ENCODE peak calls at places on chromosomes 4 and X, in four cellular contexts. G is NCI-H1436, S is left colon, A is heart right ventricle. Y is an unnamed sample.

GRCh38 chrX:19758536-19758935 is 128.9 kb downstream of the SH3KBP1 start:
- DNase-seq in G (no peak), S (no peak), A (no peak), Y (no peak)

GRCh38 chr4:121455285-121455684 is 74.5 kb upstream of the QRFPR start:
- DNase-seq in G (no peak), S (no peak), A (no peak), Y (no peak)

GRCh38 chr4:139452000-139452399 is 1.9 kb upstream of the RAB33B start:
- DNase-seq in G (no peak), S (no peak), A (no peak), Y (no peak)

GRCh38 chr4:76989391-76990061 is 40.0 kb downstream of the SEPTIN11 start:
- DNase-seq in G (no peak), S (peak), A (no peak), Y (no peak)

GRCh38 chrX:19040373-19040772 is 56.5 kb upstream of the PHKA2 start:
- DNase-seq in G (no peak), S (no peak), A (no peak), Y (no peak)

GRCh38 chr4:8310306-8310705 is 40.8 kb downstream of the HTRA3 start:
- DNase-seq in G (no peak), S (no peak), A (no peak), Y (no peak)

GRCh38 chrX:14598330-14598729 is 69.0 kb downstream of the GLRA2 start:
- DNase-seq in G (no peak), S (no peak), A (no peak), Y (no peak)

GRCh38 chrX:39877919-39878318 is 219.8 kb downstream of the BCOR start:
- DNase-seq in G (peak), S (no peak), A (no peak), Y (no peak)

GRCh38 chr4:186592450-186592849 is 37.1 kb upstream of the MTNR1A start:
- DNase-seq in G (no peak), S (no peak), A (no peak), Y (no peak)

GRCh38 chr4:98546910-98547544 is 111.4 kb downstream of the TSPAN5 start:
- DNase-seq in G (no peak), S (peak), A (peak), Y (peak)

GRCh38 chrX:81195712-81196111 is 6.0 kb downstream of the HMGN5 start:
- DNase-seq in G (peak), S (peak), A (no peak), Y (peak)

GRCh38 chr4:72319596-72319995 is 249.4 kb downstream of the ADAMTS3 start:
- DNase-seq in G (no peak), S (no peak), A (no peak), Y (no peak)

GRCh38 chr4:110753461-110753860 is 130.6 kb upstream of the PITX2 start:
- DNase-seq in G (no peak), S (no peak), A (no peak), Y (no peak)

GRCh38 chrX:52217494-52218160 is 32.9 kb downstream of the MAGED4 start:
- DNase-seq in G (no peak), S (no peak), A (no peak), Y (no peak)

GRCh38 chr4:150229538-150229937 is 151.3 kb downstream of the DCLK2 start:
- DNase-seq in G (no peak), S (no peak), A (no peak), Y (no peak)

GRCh38 chrX:151870603-151871002 is 42.1 kb upstream of the MAGEA4 start:
- DNase-seq in G (no peak), S (no peak), A (no peak), Y (no peak)